ENCODE peak calls at places on chromosomes 4 and X, in eight cellular contexts. P, A, O, V, J, Y, X and Z are unnamed samples.

GRCh38 chr4:94349193-94349592 is 6.6 kb upstream of the HPGDS start:
- DNase-seq in P (no peak), A (no peak), O (no peak), V (peak; percentile 22), J (no peak), Y (peak; percentile 27), X (no peak), Z (no peak)

GRCh38 chrX:2913118-2913517 is 16.0 kb downstream of the ARSD start:
- DNase-seq in P (no peak), A (no peak), O (no peak), V (no peak), J (no peak), Y (no peak), X (no peak), Z (no peak)

GRCh38 chrX:129678176-129678880 is 23.6 kb upstream of the APLN start:
- DNase-seq in P (peak; percentile 52), A (no peak), O (no peak), V (no peak), J (peak; percentile 72), Y (no peak), X (peak; percentile 72), Z (no peak)

GRCh38 chrX:10630320-10630719 is 9.9 kb upstream of the MID1 start:
- DNase-seq in P (no peak), A (no peak), O (no peak), V (no peak), J (no peak), Y (no peak), X (no peak), Z (no peak)

GRCh38 chr4:133129237-133129636 is 19.9 kb upstream of the PCDH10 start:
- DNase-seq in P (no peak), A (no peak), O (no peak), V (no peak), J (no peak), Y (no peak), X (no peak), Z (no peak)

GRCh38 chrX:107716045-107716684 is 59.4 kb downstream of the TSC22D3 start:
- DNase-seq in P (peak; percentile 29), A (peak; percentile 56), O (no peak), V (no peak), J (peak; percentile 56), Y (peak; percentile 21), X (peak; percentile 54), Z (peak; percentile 41)

GRCh38 chrX:53476371-53476770 is 42.2 kb upstream of the HSD17B10 start:
- DNase-seq in P (no peak), A (no peak), O (no peak), V (peak; percentile 91), J (no peak), Y (peak; percentile 72), X (no peak), Z (no peak)

GRCh38 chrX:13376857-13377441 is 57.1 kb upstream of the ATXN3L start:
- DNase-seq in P (no peak), A (no peak), O (no peak), V (peak; percentile 58), J (no peak), Y (peak; percentile 95), X (no peak), Z (no peak)

GRCh38 chr4:113561092-113561491 is 200.4 kb downstream of the CAMK2D start:
- DNase-seq in P (no peak), A (no peak), O (no peak), V (no peak), J (no peak), Y (no peak), X (no peak), Z (no peak)

GRCh38 chr4:94412019-94413017 is 39.4 kb upstream of the PDLIM5 start:
- DNase-seq in P (no peak), A (no peak), O (no peak), V (peak; percentile 92), J (no peak), Y (peak; percentile 79), X (no peak), Z (no peak)

GRCh38 chr4:146340798-146341197 is 126.5 kb downstream of the REELD1 start:
- DNase-seq in P (no peak), A (no peak), O (no peak), V (peak; percentile 56), J (no peak), Y (peak; percentile 54), X (no peak), Z (no peak)

GRCh38 chr4:173521474-173522159 is 8.4 kb downstream of the HAND2 start:
- DNase-seq in P (no peak), A (no peak), O (no peak), V (no peak), J (no peak), Y (no peak), X (no peak), Z (no peak)

GRCh38 chr4:125187221-125187620 is 127.5 kb upstream of the FAT4 start:
- DNase-seq in P (no peak), A (no peak), O (no peak), V (peak; percentile 98), J (no peak), Y (peak; percentile 75), X (no peak), Z (no peak)

GRCh38 chrX:22922961-22923360 is 76.8 kb upstream of the DDX53 start:
- DNase-seq in P (no peak), A (no peak), O (no peak), V (peak; percentile 61), J (no peak), Y (peak; percentile 60), X (no peak), Z (no peak)

GRCh38 chrX:12936947-12937346 is 30.5 kb downstream of the TLR8 start:
- DNase-seq in P (no peak), A (no peak), O (no peak), V (no peak), J (no peak), Y (no peak), X (no peak), Z (no peak)

GRCh38 chrX:108292053-108292452 is 146.2 kb downstream of the COL4A6 start:
- DNase-seq in P (no peak), A (no peak), O (no peak), V (no peak), J (no peak), Y (no peak), X (no peak), Z (no peak)

GRCh38 chrX:143869018-143869417 is 14.9 kb upstream of the UBE2NL start:
- DNase-seq in P (no peak), A (no peak), O (no peak), V (no peak), J (no peak), Y (no peak), X (no peak), Z (no peak)

GRCh38 chrX:56498756-56499155 is 64.7 kb upstream of the UBQLN2 start:
- DNase-seq in P (no peak), A (no peak), O (no peak), V (peak; percentile 53), J (no peak), Y (no peak), X (no peak), Z (no peak)

GRCh38 chrX:56499372-56499771 is 64.1 kb upstream of the UBQLN2 start:
- DNase-seq in P (no peak), A (no peak), O (no peak), V (peak; percentile 87), J (no peak), Y (no peak), X (no peak), Z (no peak)

GRCh38 chrX:56505866-56506265 is 57.6 kb upstream of the UBQLN2 start:
- DNase-seq in P (no peak), A (no peak), O (no peak), V (peak; percentile 36), J (no peak), Y (no peak), X (no peak), Z (no peak)

DNA sequence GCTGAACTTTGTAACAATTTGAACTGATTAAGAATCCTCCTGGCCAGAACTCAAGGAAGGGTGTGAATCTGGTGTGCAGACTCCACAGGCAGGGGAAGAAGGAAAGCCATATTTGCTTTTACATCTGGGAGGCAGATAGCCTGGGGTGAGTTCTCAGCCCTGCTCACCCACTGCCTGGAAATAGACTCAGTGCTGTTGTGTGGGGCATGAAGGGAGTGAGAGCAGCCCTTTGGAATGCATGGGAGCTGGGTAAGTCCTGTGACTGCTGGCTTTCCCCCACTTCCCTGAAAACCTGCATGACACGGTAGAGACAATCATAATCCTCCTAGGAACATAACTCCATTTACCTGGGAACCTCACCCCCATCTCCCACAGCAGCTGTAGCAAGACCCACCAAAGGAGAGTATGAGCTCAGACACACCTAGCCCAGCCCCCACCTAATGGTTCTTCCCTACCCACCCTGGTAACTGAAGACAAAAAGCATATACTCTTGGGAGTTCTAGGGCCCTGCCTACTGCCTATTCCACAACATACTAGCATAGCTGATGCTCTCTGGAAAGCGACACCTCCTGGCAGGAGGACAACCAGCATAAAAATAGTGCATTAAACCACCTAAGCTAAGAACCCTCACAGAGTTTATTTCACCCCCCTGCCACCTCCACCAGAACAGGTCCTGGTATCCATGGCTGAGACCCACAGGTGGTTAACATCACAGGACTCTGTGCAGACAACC is 59.3 kb upstream of the UBQLN2 start:
- DNase-seq in P (no peak), A (no peak), O (no peak), V (peak; percentile 88), J (no peak), Y (no peak), X (no peak), Z (no peak)
- TF ChIP-seq CTCF in P (no peak), A (no peak), O (no peak), V (no peak), J (no peak), Y (no peak), X (no peak), Z (no peak)

GRCh38 chr4:36494766-36495165 is 213.3 kb downstream of the DTHD1 start:
- DNase-seq in P (no peak), A (no peak), O (no peak), V (no peak), J (no peak), Y (no peak), X (no peak), Z (no peak)
- TF ChIP-seq CTCF in P (no peak), A (no peak), O (no peak), V (no peak), J (no peak), Y (no peak), X (no peak), Z (no peak)

GRCh38 chrX:105975382-105975781 is 63.1 kb downstream of the SERPINA7 start:
- DNase-seq in P (no peak), A (no peak), O (no peak), V (peak; percentile 16), J (no peak), Y (peak; percentile 1), X (no peak), Z (no peak)
- TF ChIP-seq CTCF in P (no peak), A (no peak), O (peak; percentile 62), V (peak; percentile 8), J (peak; percentile 56), Y (no peak), X (no peak), Z (peak; percentile 8)

GRCh38 chr4:68176500-68176899 is 46.8 kb upstream of the TMPRSS11F start:
- DNase-seq in P (no peak), A (no peak), O (no peak), V (no peak), J (no peak), Y (no peak), X (no peak), Z (no peak)

GRCh38 chr4:68176904-68177303 is 47.2 kb upstream of the TMPRSS11F start:
- DNase-seq in P (no peak), A (no peak), O (no peak), V (peak; percentile 35), J (no peak), Y (no peak), X (no peak), Z (no peak)

GRCh38 chr4:68180858-68181531 is 51.3 kb upstream of the TMPRSS11F start:
- DNase-seq in P (no peak), A (no peak), O (no peak), V (peak; percentile 88), J (no peak), Y (no peak), X (no peak), Z (no peak)

GRCh38 chr4:68175562-68176155 is 46.0 kb upstream of the TMPRSS11F start:
- DNase-seq in P (no peak), A (no peak), O (peak; percentile 47), V (peak; percentile 65), J (no peak), Y (peak; percentile 51), X (no peak), Z (no peak)
- TF ChIP-seq CTCF in P (no peak), A (peak; percentile 53), O (peak; percentile 81), V (peak; percentile 47), J (peak; percentile 32), Y (peak; percentile 79), X (peak; percentile 48), Z (peak; percentile 73)